ENCODE peak calls at places on chromosomes 6 and 20, in seven cellular contexts. One of them, this sample, is unnamed.

GRCh38 chr6:39804666-39805065 is 12.5 kb downstream of the DAAM2 start:
- DNase-seq in ovary: no peak
- DNase-seq in GM23338: no peak
- DNase-seq in left ventricle myocardium inferior: no peak
- DNase-seq in right lobe of liver: no peak
- DNase-seq in psoas muscle: no peak
- DNase-seq in PC-9: no peak
- DNase-seq in this sample: no peak

GRCh38 chr6:127933852-127934840 is 33.3 kb upstream of the THEMIS start:
- DNase-seq in ovary: no peak
- DNase-seq in GM23338: no peak
- DNase-seq in left ventricle myocardium inferior: no peak
- DNase-seq in right lobe of liver: no peak
- DNase-seq in psoas muscle: no peak
- DNase-seq in PC-9: no peak
- DNase-seq in this sample: no peak

GRCh38 chr6:46850781-46851180 is 57.6 kb downstream of the MEP1A start:
- DNase-seq in ovary: no peak
- DNase-seq in GM23338: no peak
- DNase-seq in left ventricle myocardium inferior: no peak
- DNase-seq in right lobe of liver: no peak
- DNase-seq in psoas muscle: no peak
- DNase-seq in PC-9: no peak
- DNase-seq in this sample: no peak

GRCh38 chr6:7390218-7390878 is 740 bp downstream of the RIOK1 start:
- DNase-seq in ovary: no peak
- DNase-seq in GM23338: no peak
- DNase-seq in left ventricle myocardium inferior: no peak
- DNase-seq in right lobe of liver: no peak
- DNase-seq in psoas muscle: no peak
- DNase-seq in PC-9: no peak
- DNase-seq in this sample: no peak

GRCh38 chr6:145815875-145816274 is 1.3 kb upstream of the FBXO30 start:
- DNase-seq in ovary: no peak
- DNase-seq in GM23338: no peak
- DNase-seq in left ventricle myocardium inferior: no peak
- DNase-seq in right lobe of liver: no peak
- DNase-seq in psoas muscle: no peak
- DNase-seq in PC-9: no peak
- DNase-seq in this sample: no peak

GRCh38 chr6:166415833-166416347 is 33.1 kb upstream of the MPC1 start:
- DNase-seq in ovary: no peak
- DNase-seq in GM23338: no peak
- DNase-seq in left ventricle myocardium inferior: no peak
- DNase-seq in right lobe of liver: no peak
- DNase-seq in psoas muscle: no peak
- DNase-seq in PC-9: no peak
- DNase-seq in this sample: no peak

GRCh38 chr6:108609276-108609769 is 48.6 kb downstream of the FOXO3 start:
- DNase-seq in ovary: no peak
- DNase-seq in GM23338: peak
- DNase-seq in left ventricle myocardium inferior: no peak
- DNase-seq in right lobe of liver: no peak
- DNase-seq in psoas muscle: peak
- DNase-seq in PC-9: no peak
- DNase-seq in this sample: no peak

GRCh38 chr20:43746344-43747137 is 19.7 kb upstream of the GTSF1L start:
- DNase-seq in ovary: no peak
- DNase-seq in GM23338: no peak
- DNase-seq in left ventricle myocardium inferior: no peak
- DNase-seq in right lobe of liver: no peak
- DNase-seq in psoas muscle: no peak
- DNase-seq in PC-9: no peak
- DNase-seq in this sample: no peak

GRCh38 chr6:81051952-81052351 is 700.5 kb downstream of the TENT5A start:
- DNase-seq in ovary: no peak
- DNase-seq in GM23338: peak
- DNase-seq in left ventricle myocardium inferior: no peak
- DNase-seq in right lobe of liver: no peak
- DNase-seq in psoas muscle: no peak
- DNase-seq in PC-9: no peak
- DNase-seq in this sample: no peak

GRCh38 chr6:83860347-83860731 is 850 bp downstream of the CYB5R4 start:
- DNase-seq in ovary: no peak
- DNase-seq in GM23338: no peak
- DNase-seq in left ventricle myocardium inferior: no peak
- DNase-seq in right lobe of liver: no peak
- DNase-seq in psoas muscle: no peak
- DNase-seq in PC-9: no peak
- DNase-seq in this sample: no peak

GRCh38 chr20:53739799-53740785 is 146.5 kb upstream of the ZNF217 start:
- DNase-seq in ovary: no peak
- DNase-seq in GM23338: no peak
- DNase-seq in left ventricle myocardium inferior: no peak
- DNase-seq in right lobe of liver: no peak
- DNase-seq in psoas muscle: no peak
- DNase-seq in PC-9: no peak
- DNase-seq in this sample: no peak

DNA sequence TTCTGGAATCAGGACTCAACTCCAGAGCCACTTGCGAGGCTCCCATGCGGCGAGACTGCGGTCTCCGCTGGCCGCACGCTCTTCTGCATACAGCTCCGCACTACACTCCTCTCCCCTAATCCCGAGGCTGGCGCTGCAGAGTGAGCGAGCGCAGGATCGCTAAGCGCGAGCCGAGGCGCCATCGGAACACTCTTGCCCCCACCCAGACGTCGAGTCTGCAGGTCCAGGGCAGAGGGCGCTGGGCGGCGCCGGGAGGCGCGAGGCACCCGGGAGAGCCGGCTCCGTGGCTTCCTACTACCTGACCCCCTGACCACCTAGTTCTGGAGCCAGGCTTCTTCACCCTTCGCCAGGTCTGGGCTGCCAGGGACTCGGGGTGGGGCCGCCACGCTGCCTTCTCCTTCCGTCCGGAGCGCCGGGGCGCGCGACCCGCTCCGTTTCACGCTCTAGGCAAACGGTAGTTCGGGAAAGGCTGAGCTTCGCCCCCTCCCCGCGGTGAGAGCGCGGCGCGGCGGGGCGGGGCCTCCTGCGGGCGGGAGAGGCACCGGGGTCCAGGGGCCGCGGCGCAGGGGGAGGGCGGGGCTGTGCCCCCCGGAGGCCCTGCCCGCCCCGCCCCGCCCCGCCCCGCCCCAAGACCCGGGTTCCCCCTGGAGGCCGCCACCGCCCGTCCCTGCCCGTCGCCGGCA is 5.4 kb upstream of the TUBB2A start:
- DNase-seq in ovary: peak
- DNase-seq in GM23338: peak
- DNase-seq in left ventricle myocardium inferior: peak
- DNase-seq in right lobe of liver: peak
- DNase-seq in psoas muscle: peak
- DNase-seq in PC-9: peak
- DNase-seq in this sample: peak
- TF ChIP-seq CTCF in ovary: no peak
- TF ChIP-seq CTCF in GM23338: no peak
- TF ChIP-seq CTCF in left ventricle myocardium inferior: peak
- TF ChIP-seq CTCF in right lobe of liver: no peak
- TF ChIP-seq CTCF in psoas muscle: no peak
- TF ChIP-seq CTCF in PC-9: no peak
- TF ChIP-seq CTCF in this sample: no peak

GRCh38 chr20:49387606-49387939 is 94.9 kb downstream of the KCNB1 start:
- DNase-seq in ovary: no peak
- DNase-seq in GM23338: no peak
- DNase-seq in left ventricle myocardium inferior: no peak
- DNase-seq in right lobe of liver: no peak
- DNase-seq in psoas muscle: no peak
- DNase-seq in PC-9: no peak
- DNase-seq in this sample: no peak
- H3K27ac ChIP-seq in ovary: no peak
- H3K27ac ChIP-seq in GM23338: no peak
- H3K27ac ChIP-seq in left ventricle myocardium inferior: peak
- H3K27ac ChIP-seq in right lobe of liver: no peak
- H3K27ac ChIP-seq in psoas muscle: peak
- H3K27ac ChIP-seq in PC-9: no peak
- H3K27ac ChIP-seq in this sample: no peak

GRCh38 chr6:75215291-75215690 is 9.4 kb upstream of the COL12A1 start:
- DNase-seq in ovary: no peak
- DNase-seq in GM23338: no peak
- DNase-seq in left ventricle myocardium inferior: no peak
- DNase-seq in right lobe of liver: no peak
- DNase-seq in psoas muscle: no peak
- DNase-seq in PC-9: no peak
- DNase-seq in this sample: no peak

GRCh38 chr6:75210885-75211739 is 5.3 kb upstream of the COL12A1 start:
- DNase-seq in ovary: peak
- DNase-seq in GM23338: peak
- DNase-seq in left ventricle myocardium inferior: no peak
- DNase-seq in right lobe of liver: no peak
- DNase-seq in psoas muscle: no peak
- DNase-seq in PC-9: peak
- DNase-seq in this sample: peak

GRCh38 chr6:75211920-75212590 is 6.2 kb upstream of the COL12A1 start:
- DNase-seq in ovary: no peak
- DNase-seq in GM23338: no peak
- DNase-seq in left ventricle myocardium inferior: no peak
- DNase-seq in right lobe of liver: no peak
- DNase-seq in psoas muscle: no peak
- DNase-seq in PC-9: no peak
- DNase-seq in this sample: no peak

GRCh38 chr6:75213732-75214131 is 7.9 kb upstream of the COL12A1 start:
- DNase-seq in ovary: no peak
- DNase-seq in GM23338: no peak
- DNase-seq in left ventricle myocardium inferior: no peak
- DNase-seq in right lobe of liver: no peak
- DNase-seq in psoas muscle: no peak
- DNase-seq in PC-9: no peak
- DNase-seq in this sample: no peak

GRCh38 chr6:75213112-75213511 is 7.3 kb upstream of the COL12A1 start:
- DNase-seq in ovary: no peak
- DNase-seq in GM23338: peak
- DNase-seq in left ventricle myocardium inferior: no peak
- DNase-seq in right lobe of liver: no peak
- DNase-seq in psoas muscle: no peak
- DNase-seq in PC-9: no peak
- DNase-seq in this sample: no peak
- TF ChIP-seq CTCF in ovary: no peak
- TF ChIP-seq CTCF in GM23338: no peak
- TF ChIP-seq CTCF in left ventricle myocardium inferior: no peak
- TF ChIP-seq CTCF in right lobe of liver: no peak
- TF ChIP-seq CTCF in psoas muscle: no peak
- TF ChIP-seq CTCF in PC-9: no peak
- TF ChIP-seq CTCF in this sample: no peak

DNA sequence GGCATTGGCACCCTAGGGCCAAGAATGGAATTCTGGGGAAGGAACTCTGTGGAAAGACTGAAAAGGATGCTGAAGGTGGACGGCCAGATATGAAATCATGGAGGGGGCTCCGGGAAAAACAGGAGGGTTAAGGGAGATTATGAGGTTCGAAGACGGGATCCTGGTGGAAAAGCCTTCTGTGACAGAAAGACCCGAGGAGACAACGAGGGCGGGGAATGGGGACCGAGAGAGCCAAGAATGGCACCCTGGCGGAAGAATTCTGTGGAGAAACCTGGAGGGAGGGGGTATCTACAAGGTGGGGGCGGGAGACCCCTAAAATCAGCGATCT is 426 bp downstream of the TRMT6 start:
- DNase-seq in ovary: no peak
- DNase-seq in GM23338: no peak
- DNase-seq in left ventricle myocardium inferior: no peak
- DNase-seq in right lobe of liver: no peak
- DNase-seq in psoas muscle: no peak
- DNase-seq in PC-9: no peak
- DNase-seq in this sample: no peak
- H3K27ac ChIP-seq in ovary: no peak
- H3K27ac ChIP-seq in GM23338: peak
- H3K27ac ChIP-seq in left ventricle myocardium inferior: peak
- H3K27ac ChIP-seq in right lobe of liver: no peak
- H3K27ac ChIP-seq in psoas muscle: peak
- H3K27ac ChIP-seq in PC-9: peak
- H3K27ac ChIP-seq in this sample: peak

GRCh38 chr20:8652396-8652795 is 416.5 kb upstream of the PLCB4 start:
- DNase-seq in ovary: no peak
- DNase-seq in GM23338: no peak
- DNase-seq in left ventricle myocardium inferior: no peak
- DNase-seq in right lobe of liver: no peak
- DNase-seq in psoas muscle: no peak
- DNase-seq in PC-9: no peak
- DNase-seq in this sample: no peak

GRCh38 chr20:8646026-8646425 is 422.9 kb upstream of the PLCB4 start:
- DNase-seq in ovary: no peak
- DNase-seq in GM23338: no peak
- DNase-seq in left ventricle myocardium inferior: no peak
- DNase-seq in right lobe of liver: no peak
- DNase-seq in psoas muscle: no peak
- DNase-seq in PC-9: no peak
- DNase-seq in this sample: peak

GRCh38 chr20:8647868-8648495 is 420.9 kb upstream of the PLCB4 start:
- DNase-seq in ovary: peak
- DNase-seq in GM23338: no peak
- DNase-seq in left ventricle myocardium inferior: peak
- DNase-seq in right lobe of liver: no peak
- DNase-seq in psoas muscle: peak
- DNase-seq in PC-9: no peak
- DNase-seq in this sample: no peak

GRCh38 chr20:8642247-8642646 is 426.6 kb upstream of the PLCB4 start:
- DNase-seq in ovary: no peak
- DNase-seq in GM23338: no peak
- DNase-seq in left ventricle myocardium inferior: no peak
- DNase-seq in right lobe of liver: no peak
- DNase-seq in psoas muscle: no peak
- DNase-seq in PC-9: no peak
- DNase-seq in this sample: peak

DNA sequence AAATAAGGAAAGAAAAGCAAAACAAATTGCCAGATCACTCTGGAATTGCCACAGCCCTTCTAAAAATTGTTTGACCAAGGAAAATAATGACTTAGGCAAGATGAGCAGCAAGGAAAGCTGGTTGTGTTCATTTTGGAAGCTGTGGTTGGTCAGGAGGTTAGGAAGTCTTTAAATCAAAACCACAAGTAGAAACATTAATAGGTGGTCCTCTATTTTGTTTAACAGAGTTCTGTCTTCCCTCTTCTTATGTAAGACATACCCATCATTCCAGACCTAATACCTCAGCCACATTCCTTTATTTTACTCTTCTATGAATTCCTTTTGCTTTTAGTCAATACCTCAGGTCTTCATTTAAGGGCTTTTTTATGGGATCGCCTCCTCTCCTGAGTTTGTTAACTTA is 422.2 kb upstream of the PLCB4 start:
- DNase-seq in ovary: no peak
- DNase-seq in GM23338: no peak
- DNase-seq in left ventricle myocardium inferior: no peak
- DNase-seq in right lobe of liver: no peak
- DNase-seq in psoas muscle: no peak
- DNase-seq in PC-9: no peak
- DNase-seq in this sample: peak
- TF ChIP-seq CTCF in ovary: no peak
- TF ChIP-seq CTCF in GM23338: no peak
- TF ChIP-seq CTCF in left ventricle myocardium inferior: no peak
- TF ChIP-seq CTCF in right lobe of liver: no peak
- TF ChIP-seq CTCF in psoas muscle: no peak
- TF ChIP-seq CTCF in PC-9: no peak
- TF ChIP-seq CTCF in this sample: no peak